ENCODE peak calls at places on chromosomes 2 and 18, in four cellular contexts. I is coronary artery, G is testis, Z is psoas muscle. W is an unnamed sample.

GRCh38 chr2:161990036-161990435 is 84.0 kb downstream of the DPP4 start:
- DNase-seq in I (no peak), G (no peak), Z (no peak), W (no peak)

GRCh38 chr2:234705108-234705507 is 208.2 kb upstream of the ARL4C start:
- DNase-seq in I (no peak), G (no peak), Z (no peak), W (no peak)

GRCh38 chr18:35127201-35127600 is 86.0 kb downstream of the MAPRE2 start:
- DNase-seq in I (no peak), G (no peak), Z (no peak), W (peak; percentile 82)

GRCh38 chr2:102336502-102336945 is 19.1 kb upstream of the IL18R1 start:
- DNase-seq in I (no peak), G (no peak), Z (peak; percentile 29), W (no peak)

GRCh38 chr2:194619368-194619767 is 1037.7 kb upstream of the SLC39A10 start:
- DNase-seq in I (no peak), G (no peak), Z (no peak), W (no peak)

GRCh38 chr2:137888845-137889244 is 75.4 kb upstream of the HNMT start:
- DNase-seq in I (no peak), G (peak; percentile 59), Z (no peak), W (peak; percentile 90)

GRCh38 chr2:188314314-188315054 is 22.8 kb downstream of the GULP1 start:
- DNase-seq in I (no peak), G (peak; percentile 49), Z (no peak), W (no peak)

GRCh38 chr2:209933499-209934458 is 68.7 kb upstream of the RPE start:
- DNase-seq in I (no peak), G (peak; percentile 73), Z (no peak), W (no peak)

GRCh38 chr2:217835931-217836881 is 166.6 kb downstream of the TNS1 start:
- DNase-seq in I (peak; percentile 92), G (no peak), Z (peak; percentile 80), W (peak; percentile 80)

GRCh38 chr18:77065221-77065981 is 67.2 kb downstream of the MBP start:
- DNase-seq in I (no peak), G (peak; percentile 41), Z (peak; percentile 64), W (no peak)

GRCh38 chr18:43276471-43276870 is 819 bp downstream of the SYT4 start:
- DNase-seq in I (no peak), G (no peak), Z (no peak), W (no peak)

GRCh38 chr18:6876646-6877045 is 147.1 kb downstream of the ARHGAP28 start:
- DNase-seq in I (no peak), G (no peak), Z (no peak), W (no peak)

GRCh38 chr2:62287895-62288589 is 92.1 kb downstream of the B3GNT2 start:
- DNase-seq in I (no peak), G (peak; percentile 49), Z (peak; percentile 69), W (no peak)

GRCh38 chr2:223501604-223502003 is 100.6 kb downstream of the SCG2 start:
- DNase-seq in I (no peak), G (no peak), Z (no peak), W (no peak)

GRCh38 chr2:24831736-24832421 is 38.7 kb downstream of the CENPO start:
- DNase-seq in I (peak; percentile 62), G (no peak), Z (no peak), W (no peak)

GRCh38 chr2:212892193-212892592 is 259.2 kb downstream of the IKZF2 start:
- DNase-seq in I (no peak), G (peak; percentile 20), Z (no peak), W (peak; percentile 55)

GRCh38 chr2:212891580-212891979 is 259.8 kb downstream of the IKZF2 start:
- DNase-seq in I (no peak), G (no peak), Z (no peak), W (no peak)

GRCh38 chr2:212897296-212897695 is 254.1 kb downstream of the IKZF2 start:
- DNase-seq in I (no peak), G (no peak), Z (no peak), W (no peak)

GRCh38 chr2:212894026-212894425 is 257.4 kb downstream of the IKZF2 start:
- DNase-seq in I (no peak), G (no peak), Z (no peak), W (no peak)

DNA sequence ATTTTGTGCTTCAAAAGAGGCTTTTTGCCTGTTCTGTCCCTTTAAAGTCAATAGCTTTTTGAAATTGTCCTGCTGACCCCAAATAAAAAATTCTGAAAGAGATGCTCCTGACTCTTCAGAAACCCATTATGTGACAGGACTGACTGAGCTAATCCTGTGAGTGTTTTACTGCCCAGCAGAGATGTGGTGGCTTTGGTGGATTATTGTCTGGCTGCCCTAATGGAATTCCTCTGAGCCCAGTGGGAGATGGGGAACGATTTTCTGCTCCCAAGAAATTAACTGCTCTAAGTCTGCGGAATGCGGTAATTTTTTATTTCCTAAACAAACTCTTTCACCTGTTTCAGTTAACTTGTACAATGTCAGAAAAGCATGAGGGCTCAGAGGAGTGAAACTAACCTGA is 258.2 kb downstream of the IKZF2 start:
- DNase-seq in I (no peak), G (no peak), Z (no peak), W (no peak)
- H3K4me3 ChIP-seq in I (no peak overlapping the region), G (no peak overlapping the region), Z (no peak overlapping the region), W (no peak overlapping the region)

GRCh38 chr2:142842369-142842768 is 35.1 kb upstream of the KYNU start:
- DNase-seq in I (no peak), G (no peak), Z (no peak), W (no peak)

GRCh38 chr2:142840438-142840837 is 37.0 kb upstream of the KYNU start:
- DNase-seq in I (no peak), G (no peak), Z (no peak), W (no peak)

GRCh38 chr2:142843731-142844130 is 33.7 kb upstream of the KYNU start:
- DNase-seq in I (no peak), G (no peak), Z (no peak), W (no peak)

DNA sequence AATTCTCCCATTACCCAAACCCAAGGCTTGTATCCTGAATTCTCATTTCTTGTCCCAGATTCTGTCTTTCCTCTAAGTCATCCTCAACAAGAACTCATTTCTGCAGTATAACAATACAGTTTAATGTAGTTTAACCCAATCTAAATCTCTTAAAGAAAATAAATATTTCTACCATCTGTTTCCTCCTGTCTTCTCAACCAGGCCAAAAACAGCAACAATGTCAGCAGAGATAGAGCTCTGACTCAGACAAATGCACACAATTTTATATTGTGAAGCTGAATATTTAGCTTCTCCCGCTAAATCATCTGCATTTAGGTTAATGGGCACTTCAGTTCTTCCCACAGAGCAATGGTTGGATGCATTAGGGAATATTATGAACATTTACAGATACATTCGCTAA is 35.7 kb upstream of the KYNU start:
- DNase-seq in I (no peak), G (no peak), Z (no peak), W (no peak)
- H3K4me3 ChIP-seq in I (no peak overlapping the region), G (no peak overlapping the region), Z (no peak overlapping the region), W (no peak overlapping the region)

GRCh38 chr18:50820901-50821520 is 1.2 kb upstream of the MRO start:
- DNase-seq in I (no peak), G (no peak), Z (no peak), W (no peak)

GRCh38 chr18:50819727-50820378 is at the start of gene MRO:
- DNase-seq in I (peak; percentile 85), G (peak; percentile 93), Z (peak; percentile 77), W (peak; percentile 94)

GRCh38 chr18:50817898-50818250 is 1.9 kb downstream of the MRO start:
- DNase-seq in I (no peak), G (peak; percentile 33), Z (no peak), W (no peak)

GRCh38 chr18:50816767-50817166 is 3.0 kb downstream of the MRO start:
- DNase-seq in I (no peak), G (no peak), Z (no peak), W (no peak)

GRCh38 chr18:50819027-50819726 is 639 bp downstream of the MRO start:
- DNase-seq in I (no peak), G (peak; percentile 60), Z (peak; percentile 23), W (peak; percentile 91)
- H3K4me3 ChIP-seq in I (peak overlapping the region; percentile 62), G (peak overlapping the region; percentile 15), Z (peak overlapping the region; percentile 65), W (peak overlapping the region; percentile 68)

GRCh38 chr2:38751847-38752410 is 768 bp upstream of the SRSF7 start:
- DNase-seq in I (no peak), G (no peak), Z (no peak), W (no peak)

GRCh38 chr2:38750793-38751042 is 443 bp downstream of the SRSF7 start:
- DNase-seq in I (no peak), G (peak; percentile 71), Z (peak; percentile 71), W (peak; percentile 83)

GRCh38 chr2:38750011-38750792 is 959 bp downstream of the SRSF7 start:
- DNase-seq in I (no peak), G (peak; percentile 70), Z (peak; percentile 59), W (no peak)

GRCh38 chr2:38751043-38751846 is at the start of gene SRSF7:
- DNase-seq in I (peak; percentile 98), G (peak; percentile 99), Z (peak; percentile 96), W (peak; percentile 99)

GRCh38 chr2:38754049-38754448 is 2.9 kb upstream of the SRSF7 start:
- DNase-seq in I (no peak), G (no peak), Z (no peak), W (no peak)
- H3K4me3 ChIP-seq in I (no peak overlapping the region), G (no peak overlapping the region), Z (no peak overlapping the region), W (no peak overlapping the region)

W was measured in endodermal cell.